ENCODE peak calls at places on chromosome 16, in four cellular contexts. One of them, this sample, is unnamed.
A peak's percentile ranks its signal among the peaks of the same experiment; 100 is the strongest.

GRCh38 chr16:49608801-49609200 is 235.2 kb downstream of the C16orf78 start:
- DNase-seq in tibial nerve: no peak
- DNase-seq in NAMALWA: no peak
- DNase-seq in fibroblast of gingiva: peak; percentile 52
- DNase-seq in this sample: peak; percentile 68

GRCh38 chr16:47643610-47644009 is 182.5 kb downstream of the PHKB start:
- DNase-seq in fibroblast of gingiva: no peak
- DNase-seq in tibial nerve: no peak
- DNase-seq in NAMALWA: no peak
- DNase-seq in this sample: no peak

GRCh38 chr16:88062341-88062861 is 111.2 kb downstream of the BANP start:
- DNase-seq in tibial nerve: peak; percentile 25
- DNase-seq in NAMALWA: no peak
- DNase-seq in fibroblast of gingiva: peak; percentile 87
- DNase-seq in this sample: peak; percentile 83

GRCh38 chr16:22386976-22387375 is 12.6 kb upstream of the CDR2 start:
- DNase-seq in fibroblast of gingiva: peak; percentile 84
- DNase-seq in tibial nerve: no peak
- DNase-seq in NAMALWA: no peak
- DNase-seq in this sample: no peak

GRCh38 chr16:67169011-67169451 is 1.3 kb upstream of the NOL3 start:
- DNase-seq in fibroblast of gingiva: no peak
- DNase-seq in NAMALWA: no peak
- DNase-seq in tibial nerve: no peak
- DNase-seq in this sample: no peak

GRCh38 chr16:50371036-50371716 is 2.4 kb upstream of the BRD7 start:
- DNase-seq in tibial nerve: no peak
- DNase-seq in NAMALWA: no peak
- DNase-seq in fibroblast of gingiva: no peak
- DNase-seq in this sample: no peak

GRCh38 chr16:78324649-78325274 is 225.3 kb downstream of the WWOX start:
- DNase-seq in fibroblast of gingiva: no peak
- DNase-seq in tibial nerve: no peak
- DNase-seq in NAMALWA: no peak
- DNase-seq in this sample: no peak

GRCh38 chr16:52068447-52069074 is 478.4 kb downstream of the TOX3 start:
- DNase-seq in NAMALWA: peak; percentile 35
- DNase-seq in fibroblast of gingiva: no peak
- DNase-seq in tibial nerve: no peak
- DNase-seq in this sample: no peak

GRCh38 chr16:14111713-14112538 is 40.8 kb downstream of the MRTFB start:
- DNase-seq in fibroblast of gingiva: peak; percentile 15
- DNase-seq in tibial nerve: peak; percentile 52
- DNase-seq in NAMALWA: no peak
- DNase-seq in this sample: peak; percentile 81

GRCh38 chr16:13110124-13110796 is 208.9 kb downstream of the SHISA9 start:
- DNase-seq in tibial nerve: no peak
- DNase-seq in NAMALWA: no peak
- DNase-seq in fibroblast of gingiva: peak; percentile 85
- DNase-seq in this sample: peak; percentile 69

GRCh38 chr16:55508941-55509920 is at the start of gene LPCAT2:
- DNase-seq in tibial nerve: peak; percentile 90
- DNase-seq in fibroblast of gingiva: peak; percentile 80
- DNase-seq in NAMALWA: no peak
- DNase-seq in this sample: peak; percentile 88

GRCh38 chr16:70778901-70779309 is 22.1 kb downstream of the VAC14 start:
- DNase-seq in NAMALWA: no peak
- DNase-seq in tibial nerve: peak; percentile 91
- DNase-seq in fibroblast of gingiva: peak; percentile 87
- DNase-seq in this sample: peak; percentile 85

GRCh38 chr16:29710227-29711219 is 31.5 kb downstream of the QPRT start:
- DNase-seq in NAMALWA: peak; percentile 92
- DNase-seq in fibroblast of gingiva: peak; percentile 52
- DNase-seq in tibial nerve: peak; percentile 60
- DNase-seq in this sample: no peak

GRCh38 chr16:68893710-68894705 is 50.7 kb downstream of the TANGO6 start:
- DNase-seq in fibroblast of gingiva: no peak
- DNase-seq in NAMALWA: no peak
- DNase-seq in tibial nerve: no peak
- DNase-seq in this sample: no peak

GRCh38 chr16:65845466-65846209 is 520.9 kb upstream of the CDH5 start:
- DNase-seq in tibial nerve: no peak
- DNase-seq in fibroblast of gingiva: no peak
- DNase-seq in NAMALWA: no peak
- DNase-seq in this sample: no peak

GRCh38 chr16:27670071-27670825 is 120.3 kb downstream of the KATNIP start:
- DNase-seq in fibroblast of gingiva: no peak
- DNase-seq in NAMALWA: no peak
- DNase-seq in tibial nerve: no peak
- DNase-seq in this sample: no peak

GRCh38 chr16:57239089-57239488 is 6.0 kb upstream of the ARL2BP start:
- DNase-seq in fibroblast of gingiva: no peak
- DNase-seq in tibial nerve: no peak
- DNase-seq in NAMALWA: no peak
- DNase-seq in this sample: no peak

GRCh38 chr16:88566158-88566557 is 4.0 kb upstream of the ZC3H18 start:
- DNase-seq in NAMALWA: no peak
- DNase-seq in fibroblast of gingiva: no peak
- DNase-seq in tibial nerve: no peak
- DNase-seq in this sample: no peak

GRCh38 chr16:49631521-49632041 is 224.3 kb downstream of the ZNF423 start:
- DNase-seq in NAMALWA: no peak
- DNase-seq in fibroblast of gingiva: peak; percentile 67
- DNase-seq in tibial nerve: no peak
- DNase-seq in this sample: no peak

GRCh38 chr16:48332978-48333377 is 52.2 kb downstream of the SIAH1 start:
- DNase-seq in NAMALWA: no peak
- DNase-seq in fibroblast of gingiva: no peak
- DNase-seq in tibial nerve: no peak
- DNase-seq in this sample: no peak

GRCh38 chr16:28531777-28532744 is 6.7 kb downstream of the NUPR1 start:
- DNase-seq in tibial nerve: peak; percentile 87
- DNase-seq in NAMALWA: no peak
- DNase-seq in fibroblast of gingiva: peak; percentile 34
- DNase-seq in this sample: peak; percentile 94

GRCh38 chr16:46857261-46857962 is 26.4 kb upstream of the C16orf87 start:
- DNase-seq in tibial nerve: no peak
- DNase-seq in NAMALWA: peak; percentile 72
- DNase-seq in fibroblast of gingiva: peak; percentile 19
- DNase-seq in this sample: no peak

GRCh38 chr16:48432136-48432535 is 46.9 kb upstream of the SIAH1 start:
- DNase-seq in NAMALWA: peak; percentile 80
- DNase-seq in tibial nerve: no peak
- DNase-seq in fibroblast of gingiva: no peak
- DNase-seq in this sample: no peak

GRCh38 chr16:48997946-48998345 is 283.7 kb downstream of the CBLN1 start:
- DNase-seq in tibial nerve: no peak
- DNase-seq in fibroblast of gingiva: no peak
- DNase-seq in NAMALWA: no peak
- DNase-seq in this sample: no peak

GRCh38 chr16:2827481-2827790 is 2.7 kb upstream of the ZG16B start:
- DNase-seq in NAMALWA: no peak
- DNase-seq in fibroblast of gingiva: no peak
- DNase-seq in tibial nerve: no peak
- DNase-seq in this sample: peak; percentile 48

GRCh38 chr16:3029499-3030127 is 5.8 kb downstream of the THOC6 start:
- DNase-seq in NAMALWA: no peak
- DNase-seq in fibroblast of gingiva: no peak
- DNase-seq in tibial nerve: no peak
- DNase-seq in this sample: no peak

GRCh38 chr16:90034504-90034903 is 15.2 kb upstream of the DBNDD1 start:
- DNase-seq in fibroblast of gingiva: no peak
- DNase-seq in tibial nerve: no peak
- DNase-seq in NAMALWA: no peak
- DNase-seq in this sample: no peak

GRCh38 chr16:12390644-12391043 is 413.0 kb downstream of the CPPED1 start:
- DNase-seq in tibial nerve: no peak
- DNase-seq in NAMALWA: no peak
- DNase-seq in fibroblast of gingiva: no peak
- DNase-seq in this sample: no peak

GRCh38 chr16:50696575-50697420 is 3.4 kb downstream of the NOD2 start:
- DNase-seq in NAMALWA: no peak
- DNase-seq in fibroblast of gingiva: peak; percentile 21
- DNase-seq in tibial nerve: peak; percentile 81
- DNase-seq in this sample: peak; percentile 91

GRCh38 chr16:57591086-57591869 is 37.2 kb upstream of the ADGRG1 start:
- DNase-seq in NAMALWA: peak; percentile 69
- DNase-seq in tibial nerve: peak; percentile 63
- DNase-seq in fibroblast of gingiva: peak; percentile 53
- DNase-seq in this sample: peak; percentile 75

This sample was measured in sigmoid colon.